ENCODE peak calls at places on chromosomes 1 and 21, in six cellular contexts. T, C, Q, A, Y and S are unnamed samples.

GRCh38 chr1:53735261-53735660 is 3.7 kb downstream of the GLIS1 start:
- DNase-seq in T (no peak), C (no peak), Q (no peak), A (no peak), Y (no peak), S (no peak)

GRCh38 chr1:212351588-212352362 is 62.9 kb downstream of the PACC1 start:
- DNase-seq in T (no peak), C (no peak), Q (no peak), A (no peak), Y (no peak), S (no peak)

GRCh38 chr1:12513176-12513575 is 104.8 kb downstream of the DHRS3 start:
- DNase-seq in T (no peak), C (no peak), Q (no peak), A (no peak), Y (no peak), S (no peak)

GRCh38 chr1:233631810-233632375 is 18.0 kb downstream of the KCNK1 start:
- DNase-seq in T (no peak), C (no peak), Q (no peak), A (no peak), Y (no peak), S (no peak)

GRCh38 chr1:50350421-50350820 is 72.8 kb downstream of the DMRTA2 start:
- DNase-seq in T (no peak), C (no peak), Q (no peak), A (no peak), Y (no peak), S (no peak)

GRCh38 chr1:173433927-173434326 is 43.2 kb upstream of the PRDX6 start:
- DNase-seq in T (no peak), C (no peak), Q (no peak), A (no peak), Y (no peak), S (no peak)

GRCh38 chr1:94418664-94419655 is 771 bp downstream of the ABCD3 start:
- DNase-seq in T (peak; percentile 24), C (peak; percentile 41), Q (no peak), A (peak; percentile 69), Y (peak; percentile 32), S (no peak)

GRCh38 chr1:98157524-98158293 is 236.9 kb upstream of the DPYD start:
- DNase-seq in T (peak; percentile 72), C (no peak), Q (no peak), A (no peak), Y (no peak), S (no peak)

GRCh38 chr1:23362218-23362713 is 7.4 kb downstream of the ZNF436 start:
- DNase-seq in T (no peak), C (no peak), Q (no peak), A (no peak), Y (no peak), S (no peak)

GRCh38 chr1:12518956-12519707 is 98.9 kb downstream of the DHRS3 start:
- DNase-seq in T (peak; percentile 63), C (no peak), Q (no peak), A (peak; percentile 75), Y (no peak), S (no peak)

GRCh38 chr1:74531807-74532206 is 19.4 kb upstream of the LRRC53 start:
- DNase-seq in T (no peak), C (no peak), Q (no peak), A (no peak), Y (no peak), S (no peak)

GRCh38 chr1:186985889-186986491 is 157.2 kb downstream of the PLA2G4A start:
- DNase-seq in T (peak; percentile 78), C (peak; percentile 67), Q (peak; percentile 45), A (peak; percentile 78), Y (no peak), S (no peak)

GRCh38 chr1:175124842-175125241 is 57.2 kb downstream of the TNN start:
- DNase-seq in T (no peak), C (no peak), Q (no peak), A (no peak), Y (no peak), S (no peak)

GRCh38 chr21:38475519-38475918 is 22.8 kb downstream of the ERG start:
- DNase-seq in T (no peak), C (peak; percentile 27), Q (no peak), A (no peak), Y (peak; percentile 56), S (peak; percentile 50)

GRCh38 chr1:91585982-91586381 is 85.3 kb downstream of the CDC7 start:
- DNase-seq in T (no peak), C (no peak), Q (no peak), A (no peak), Y (no peak), S (no peak)

GRCh38 chr1:235011599-235012435 is 116.8 kb downstream of the TOMM20 start:
- DNase-seq in T (peak; percentile 100), C (peak; percentile 48), Q (no peak), A (peak; percentile 100), Y (no peak), S (no peak)

GRCh38 chr1:121538943-121539575 is 354.3 kb downstream of the SRGAP2C start:
- DNase-seq in T (no peak), C (no peak), Q (no peak), A (no peak), Y (no peak), S (no peak)

GRCh38 chr1:159752135-159752580 is 28.6 kb upstream of the DUSP23 start:
- DNase-seq in T (peak; percentile 4), C (no peak), Q (no peak), A (no peak), Y (no peak), S (no peak)

GRCh38 chr21:34887729-34888568 is 161.2 kb downstream of the RUNX1 start:
- DNase-seq in T (peak; percentile 99), C (peak; percentile 68), Q (no peak), A (peak; percentile 98), Y (peak; percentile 46), S (no peak)

GRCh38 chr1:152878042-152878441 is at the start of gene SMCP:
- DNase-seq in T (no peak), C (peak; percentile 49), Q (no peak), A (no peak), Y (no peak), S (no peak)

GRCh38 chr1:2320760-2321159 is 70.6 kb downstream of the MORN1 start:
- DNase-seq in T (no peak), C (no peak), Q (no peak), A (no peak), Y (no peak), S (no peak)
- H3K9ac ChIP-seq in T (no peak overlapping the region), C (no peak overlapping the region), Q (peak overlapping the region; percentile 64), A (peak overlapping the region; percentile 93), Y (no peak overlapping the region), S (no peak overlapping the region)

GRCh38 chr21:39656209-39656608 is 43.5 kb downstream of the B3GALT5 start:
- DNase-seq in T (no peak), C (no peak), Q (no peak), A (no peak), Y (no peak), S (no peak)

GRCh38 chr21:39655589-39655988 is 42.8 kb downstream of the B3GALT5 start:
- DNase-seq in T (no peak), C (no peak), Q (no peak), A (no peak), Y (no peak), S (no peak)

GRCh38 chr21:39658066-39658465 is 45.3 kb downstream of the B3GALT5 start:
- DNase-seq in T (no peak), C (no peak), Q (no peak), A (no peak), Y (no peak), S (no peak)

GRCh38 chr21:39659070-39659815 is 46.5 kb downstream of the B3GALT5 start:
- DNase-seq in T (no peak), C (no peak), Q (no peak), A (no peak), Y (no peak), S (no peak)

GRCh38 chr21:39657091-39657689 is 44.5 kb downstream of the B3GALT5 start:
- DNase-seq in T (no peak), C (no peak), Q (no peak), A (no peak), Y (no peak), S (no peak)
- H2BK5ac ChIP-seq in T (no peak overlapping the region), C (no peak overlapping the region), Q (no peak overlapping the region), A (no peak overlapping the region), Y (no peak overlapping the region), S (peak overlapping the region; percentile 66)

DNA sequence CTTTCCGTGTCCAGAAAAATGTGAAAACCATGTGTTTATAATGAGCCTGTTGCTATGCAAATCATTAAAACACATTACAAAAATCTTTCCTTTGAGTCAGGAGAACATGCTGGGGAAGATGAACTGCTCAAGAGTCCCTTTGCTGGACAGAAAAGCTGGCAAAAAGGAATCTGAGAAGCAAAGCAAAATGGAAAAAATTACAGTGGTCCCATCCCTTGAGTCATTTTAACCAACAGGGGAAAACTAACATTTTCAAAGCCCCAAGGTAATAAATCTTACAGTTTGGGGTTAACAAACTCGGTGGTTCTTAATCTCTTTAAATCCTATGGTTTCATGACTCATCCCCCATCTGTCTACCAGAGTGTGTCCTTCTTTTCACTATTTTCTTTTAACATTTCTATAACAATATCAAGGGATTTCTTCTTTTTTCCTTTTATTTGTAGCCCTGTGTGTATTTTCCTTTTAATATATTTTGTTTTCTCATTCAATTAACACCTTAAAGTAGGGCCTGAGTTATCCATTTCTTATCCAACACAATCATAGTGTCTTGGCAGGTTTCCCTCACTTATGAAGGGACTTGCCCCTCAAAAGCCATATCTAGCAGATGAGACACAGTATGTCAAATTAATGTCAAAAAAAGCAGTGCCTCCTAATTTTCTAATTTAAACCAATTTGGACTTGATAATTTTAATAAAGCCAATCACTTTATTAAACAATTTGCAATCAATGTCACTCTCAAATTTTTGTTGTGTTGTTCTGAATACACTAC is 105.4 kb downstream of the PTPN14 start:
- DNase-seq in T (peak; percentile 96), C (peak; percentile 74), Q (no peak), A (peak; percentile 99), Y (no peak), S (no peak)
- H3K9ac ChIP-seq in T (no peak overlapping the region), C (peak overlapping the region; percentile 41), Q (no peak overlapping the region), A (peak overlapping the region; percentile 84), Y (no peak overlapping the region), S (no peak overlapping the region)

DNA sequence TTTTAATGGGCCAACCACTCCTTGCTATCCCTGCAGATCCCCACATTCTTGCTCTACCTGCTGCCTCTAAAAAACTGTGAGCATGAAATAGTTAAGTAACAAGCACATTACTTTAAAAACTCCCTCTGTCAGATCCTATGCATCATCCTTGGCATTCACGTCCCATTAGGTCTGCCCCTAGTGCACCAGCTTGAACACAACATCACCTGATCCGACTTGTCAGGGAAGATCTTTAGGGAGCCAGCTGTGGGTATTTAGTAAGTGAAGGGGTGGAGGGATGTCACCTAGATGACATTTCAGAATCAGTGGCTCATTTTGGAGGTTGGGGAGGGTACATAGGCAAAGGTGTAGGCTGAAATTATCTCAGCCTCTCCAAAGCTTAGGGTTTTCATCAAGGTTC is 33.5 kb downstream of the RXRG start:
- DNase-seq in T (no peak), C (no peak), Q (no peak), A (no peak), Y (no peak), S (no peak)
- H2BK5ac ChIP-seq in T (no peak overlapping the region), C (no peak overlapping the region), Q (no peak overlapping the region), A (no peak overlapping the region), Y (no peak overlapping the region), S (no peak overlapping the region)